ENCODE peak calls at places on chromosome 17, in five cellular contexts. Z, C, E, G and Q are unnamed samples.

GRCh38 chr17:64343833-64344637 is 46.6 kb downstream of the PECAM1 start:
- DNase-seq in E (no peak), C (no peak), Z (peak), G (no peak), Q (peak)

GRCh38 chr17:65102235-65102634 is 34.9 kb upstream of the RGS9 start:
- DNase-seq in C (no peak), E (no peak), Z (no peak), G (no peak), Q (no peak)

GRCh38 chr17:46877466-46877865 is 26.1 kb downstream of the WNT9B start:
- DNase-seq in Z (no peak), C (no peak), E (no peak), G (no peak), Q (no peak)

GRCh38 chr17:63816123-63816522 is 11.1 kb upstream of the PSMC5 start:
- DNase-seq in C (no peak), E (no peak), G (no peak), Z (no peak), Q (no peak)

GRCh38 chr17:55605705-55606104 is 94.5 kb upstream of the SMIM36 start:
- DNase-seq in Z (no peak), G (no peak), C (no peak), E (no peak), Q (no peak)

GRCh38 chr17:47323382-47324223 is at the start of gene EFCAB13:
- DNase-seq in G (peak), E (peak), C (peak), Z (peak), Q (peak)

GRCh38 chr17:74512041-74512440 is 19.2 kb downstream of the CD300LB start:
- DNase-seq in C (no peak), E (no peak), Z (no peak), G (no peak), Q (no peak)

GRCh38 chr17:7886227-7887037 is 2.2 kb upstream of the CHD3 start:
- DNase-seq in E (no peak), C (peak), G (no peak), Z (peak), Q (peak)

GRCh38 chr17:83010323-83011200 is 68.8 kb upstream of the METRNL start:
- DNase-seq in Z (no peak), C (no peak), G (no peak), E (no peak), Q (no peak)

GRCh38 chr17:63950940-63951907 is 19.1 kb upstream of the CD79B start:
- DNase-seq in E (no peak), C (no peak), G (no peak), Z (peak), Q (peak)

GRCh38 chr17:33981713-33982601 is 273.1 kb upstream of the CCL2 start:
- DNase-seq in E (no peak), C (no peak), Z (no peak), G (no peak), Q (no peak)

GRCh38 chr17:76644995-76645394 is 1.4 kb upstream of the ST6GALNAC1 start:
- DNase-seq in E (no peak), C (no peak), Z (no peak), G (no peak), Q (no peak)

GRCh38 chr17:76124582-76125390 is 16.3 kb downstream of the FOXJ1 start:
- DNase-seq in Z (peak), G (no peak), C (no peak), E (no peak), Q (no peak)

GRCh38 chr17:74547736-74548135 is 1.8 kb upstream of the CD300C start:
- DNase-seq in E (no peak), C (no peak), G (no peak), Z (peak), Q (no peak)

GRCh38 chr17:64736804-64737492 is 74.8 kb upstream of the SMURF2 start:
- DNase-seq in G (no peak), Z (peak), C (peak), E (no peak), Q (peak)

GRCh38 chr17:7108981-7109380 is 5.6 kb downstream of the ASGR2 start:
- DNase-seq in C (no peak), Z (no peak), E (no peak), G (no peak), Q (no peak)

GRCh38 chr17:63356275-63356905 is 89.7 kb downstream of the CYB561 start:
- DNase-seq in E (peak), Z (no peak), G (peak), C (no peak), Q (peak)